ENCODE peak calls at places on chromosomes 5 and 9, in four cellular contexts. F is HCT116, X is hepatocyte, C is GM23248. Y is an unnamed sample.

GRCh38 chr5:65192326-65192725 is 289.4 kb downstream of the ADAMTS6 start:
- DNase-seq in C (no peak), X (no peak), F (no peak), Y (no peak)

GRCh38 chr9:128393171-128393761 is 22.1 kb downstream of the URM1 start:
- DNase-seq in X (no peak), F (no peak), C (no peak), Y (peak; percentile 82)

GRCh38 chr5:14190194-14191164 is 47.3 kb downstream of the TRIO start:
- DNase-seq in X (peak; percentile 69), F (peak; percentile 73), C (peak; percentile 99), Y (no peak)

GRCh38 chr9:111795557-111795839 is 761 bp upstream of the SHOC1 start:
- DNase-seq in F (no peak), C (no peak), X (no peak), Y (no peak)

GRCh38 chr9:134062461-134063087 is 5.3 kb downstream of the BRD3 start:
- DNase-seq in F (no peak), C (no peak), X (no peak), Y (no peak)

GRCh38 chr5:59340637-59341036 is 552.9 kb downstream of the PDE4D start:
- DNase-seq in C (no peak), F (no peak), X (no peak), Y (no peak)

GRCh38 chr9:81530407-81530810 is 158.9 kb downstream of the TLE1 start:
- DNase-seq in F (no peak), C (no peak), X (no peak), Y (no peak)

GRCh38 chr5:35242695-35243258 is 12.5 kb upstream of the PRLR start:
- DNase-seq in X (no peak), F (no peak), C (no peak), Y (no peak)

GRCh38 chr5:145362261-145362660 is 472.9 kb downstream of the PRELID2 start:
- DNase-seq in F (no peak), C (peak; percentile 81), X (peak; percentile 12), Y (no peak)

GRCh38 chr5:68087866-68088265 is 127.7 kb upstream of the PIK3R1 start:
- DNase-seq in F (no peak), X (no peak), C (peak; percentile 32), Y (no peak)

GRCh38 chr5:149381261-149381985 is 2.3 kb upstream of the IL17B start:
- DNase-seq in C (no peak), X (no peak), F (no peak), Y (no peak)

GRCh38 chr5:149381986-149382338 is 2.9 kb upstream of the IL17B start:
- DNase-seq in F (peak; percentile 33), X (peak; percentile 83), C (peak; percentile 75), Y (peak; percentile 89)

GRCh38 chr5:149386166-149386565 is 7.1 kb upstream of the IL17B start:
- DNase-seq in X (no peak), C (no peak), F (no peak), Y (no peak)

GRCh38 chr5:149382517-149383220 is 3.6 kb upstream of the IL17B start:
- DNase-seq in C (no peak), X (no peak), F (no peak), Y (no peak)

GRCh38 chr5:149383399-149383798 is 4.3 kb upstream of the IL17B start:
- DNase-seq in X (no peak), C (no peak), F (no peak), Y (no peak)
- H3K4me1 ChIP-seq in X (peaks cover 20% of the 10 kb centered on the region), C (peaks cover 3% of the 10 kb centered on the region), F (peaks cover 6% of the 10 kb centered on the region), Y (no peaks in the 10 kb centered on the region)

GRCh38 chr5:77209495-77210090 is 887 bp upstream of the PDE8B start:
- DNase-seq in X (no peak), F (no peak), C (no peak), Y (no peak)

GRCh38 chr5:77210091-77211012 is at the start of gene PDE8B:
- DNase-seq in X (peak; percentile 35), C (peak; percentile 33), F (no peak), Y (peak; percentile 51)

GRCh38 chr5:77211691-77212047 is 1.2 kb downstream of the PDE8B start:
- DNase-seq in C (no peak), F (no peak), X (no peak), Y (no peak)

GRCh38 chr5:77213601-77214000 is 3.1 kb downstream of the PDE8B start:
- DNase-seq in C (no peak), F (no peak), X (no peak), Y (no peak)

GRCh38 chr5:77211013-77211690 is 672 bp downstream of the PDE8B start:
- DNase-seq in X (peak; percentile 19), F (no peak), C (peak; percentile 34), Y (peak; percentile 78)
- TF ChIP-seq EZH2 in X (no peak), F (no peak), C (peak; percentile 77), Y (peak; percentile 54)

GRCh38 chr5:141952030-141952429 is 6.0 kb downstream of the PCDH12 start:
- DNase-seq in C (no peak), F (no peak), X (no peak), Y (no peak)

GRCh38 chr5:141951341-141951781 is 6.6 kb downstream of the PCDH12 start:
- DNase-seq in F (no peak), X (no peak), C (no peak), Y (peak; percentile 86)

GRCh38 chr5:141948812-141949211 is 9.2 kb downstream of the PCDH12 start:
- DNase-seq in F (no peak), C (no peak), X (no peak), Y (no peak)

GRCh38 chr5:141947366-141947765 is 10.6 kb downstream of the PCDH12 start:
- DNase-seq in X (no peak), F (no peak), C (no peak), Y (no peak)

GRCh38 chr5:141950207-141951005 is 7.6 kb downstream of the PCDH12 start:
- DNase-seq in F (no peak), X (no peak), C (no peak), Y (no peak)
- H3K4me1 ChIP-seq in F (no peaks in the 10 kb centered on the region), X (no peaks in the 10 kb centered on the region), C (no peaks in the 10 kb centered on the region), Y (peaks cover 16% of the 10 kb centered on the region)

DNA sequence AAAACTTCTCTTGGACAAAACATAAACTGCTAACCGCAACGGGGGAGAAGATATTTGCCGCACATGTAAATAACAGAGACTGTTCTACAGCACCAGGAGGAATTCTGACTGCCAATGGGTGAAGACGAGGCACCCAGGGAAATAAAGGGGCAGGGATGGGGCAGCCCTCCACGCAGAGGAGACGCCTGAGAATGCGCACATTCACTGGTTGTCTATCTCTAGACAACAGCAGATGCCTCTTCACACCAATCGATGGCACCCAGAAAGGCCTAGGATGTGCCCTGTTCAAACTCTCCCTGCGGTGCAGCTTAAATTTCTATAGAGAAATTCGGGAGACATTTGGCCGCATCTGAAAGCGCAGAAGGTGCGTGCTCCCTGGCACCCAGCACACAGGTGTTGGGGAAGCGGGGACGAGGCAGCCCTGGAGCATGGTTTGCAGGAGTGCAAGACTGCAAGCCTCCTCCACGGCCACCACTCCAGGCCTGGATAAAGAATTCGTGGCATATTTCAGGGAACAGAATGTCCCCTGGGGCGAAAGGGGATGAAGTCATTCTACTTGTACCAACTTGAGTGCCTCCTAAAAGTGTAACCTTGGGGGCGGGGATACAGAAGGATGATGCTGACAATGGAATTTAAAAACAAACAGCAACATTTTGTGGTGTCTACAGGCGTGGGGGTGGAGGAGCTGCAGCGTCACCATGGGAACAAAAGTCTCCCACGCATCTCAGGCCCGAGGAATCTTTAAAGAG is 6.3 kb upstream of the IRX2 start:
- DNase-seq in C (peak; percentile 97), X (peak; percentile 27), F (no peak), Y (peak; percentile 70)
- TF ChIP-seq EZH2 in C (no peak), X (no peak), F (no peak), Y (no peak)

GRCh38 chr9:78031826-78032598 is 401 bp upstream of the GNAQ start:
- DNase-seq in X (peak; percentile 96), C (peak; percentile 94), F (peak; percentile 61), Y (peak; percentile 90)
- H3K4me1 ChIP-seq in X (peaks cover 38% of the 10 kb centered on the region), C (peaks cover 27% of the 10 kb centered on the region), F (peaks cover 24% of the 10 kb centered on the region), Y (peaks cover 21% of the 10 kb centered on the region)

DNA sequence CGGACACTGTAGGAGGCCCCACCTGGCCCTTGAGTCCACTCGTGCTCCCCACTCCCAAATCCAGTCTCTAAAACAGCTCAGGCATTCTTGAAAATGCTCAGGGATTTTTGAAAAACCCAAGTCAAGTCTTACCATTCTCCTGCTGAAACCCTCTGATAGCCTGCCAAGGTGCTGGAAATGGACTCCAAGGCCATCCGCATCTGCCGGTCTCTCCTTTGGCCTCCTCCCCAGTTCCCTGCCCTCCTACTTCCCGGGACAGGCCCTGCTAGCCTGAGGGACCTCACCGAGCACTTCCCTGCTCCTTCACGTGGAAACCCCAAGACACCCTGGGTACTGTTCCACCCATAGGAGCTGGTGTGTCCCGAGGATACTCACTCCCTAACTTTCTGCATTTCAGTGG is 49.8 kb upstream of the GADD45G start:
- DNase-seq in F (no peak), C (no peak), X (no peak), Y (no peak)
- TF ChIP-seq EZH2 in F (no peak), C (no peak), X (no peak), Y (no peak)